ENCODE peak calls at places on chromosomes 7 and 10, in four cellular contexts. P, E, M and D are unnamed samples.

GRCh38 chr10:73398024-73398423 is 15.8 kb downstream of the ANXA7 start:
- DNase-seq in E (no peak), P (no peak), M (no peak), D (no peak)

GRCh38 chr10:49761789-49762565 is at the start of gene OGDHL:
- DNase-seq in E (peak), M (peak), P (no peak), D (peak)

GRCh38 chr7:1920886-1921285 is 250.8 kb downstream of the ELFN1 start:
- DNase-seq in M (peak), E (no peak), P (no peak), D (no peak)

GRCh38 chr10:71262817-71263216 is 50.4 kb downstream of the UNC5B start:
- DNase-seq in E (no peak), P (no peak), M (no peak), D (no peak)

GRCh38 chr10:110772454-110773025 is 99.2 kb upstream of the PDCD4 start:
- DNase-seq in E (no peak), P (no peak), M (no peak), D (no peak)

GRCh38 chr7:68676789-68677535 is 921.3 kb upstream of the AUTS2 start:
- DNase-seq in E (no peak), P (no peak), M (no peak), D (no peak)

GRCh38 chr10:77616766-77617165 is 20.8 kb downstream of the KCNMA1 start:
- DNase-seq in P (no peak), E (no peak), M (no peak), D (no peak)

GRCh38 chr7:135714534-135715009 is 13.4 kb downstream of the SLC13A4 start:
- DNase-seq in E (no peak), M (no peak), P (no peak), D (peak)

GRCh38 chr7:70734436-70734835 is 397.5 kb upstream of the GALNT17 start:
- DNase-seq in P (no peak), M (no peak), E (no peak), D (no peak)